ENCODE peak calls at places on chromosomes 3 and 15, in ten cellular contexts. X, Z, C, A, D, S, R, K, L and Y are unnamed samples.

GRCh38 chr3:61679103-61679502 is 117.7 kb downstream of the PTPRG start:
- DNase-seq in K (no peak), X (no peak), A (no peak), C (no peak), Z (no peak), R (no peak), L (no peak), D (no peak), S (no peak), Y (no peak)

GRCh38 chr3:188469228-188469885 is 315.4 kb downstream of the LPP start:
- DNase-seq in R (no peak), D (no peak), A (no peak), L (no peak), S (no peak), K (no peak), X (no peak), C (peak; percentile 87), Z (no peak), Y (no peak)

GRCh38 chr3:169362261-169362660 is 301.3 kb downstream of the MECOM start:
- DNase-seq in Z (no peak), A (no peak), D (no peak), X (no peak), K (peak; percentile 78), C (no peak), R (no peak), L (no peak), S (no peak), Y (no peak)

GRCh38 chr3:189267981-189268613 is 96.3 kb downstream of the TPRG1 start:
- DNase-seq in L (no peak), A (no peak), C (no peak), S (peak; percentile 9), X (no peak), R (no peak), Z (peak; percentile 36), D (no peak), K (no peak), Y (no peak)

GRCh38 chr15:70762469-70763119 is 764 bp downstream of the UACA start:
- DNase-seq in S (peak; percentile 28), X (no peak), A (peak; percentile 54), C (peak; percentile 58), L (no peak), R (no peak), Z (peak; percentile 8), D (no peak), K (peak; percentile 67), Y (no peak)

GRCh38 chr15:63048986-63049665 is 6.6 kb downstream of the TPM1 start:
- DNase-seq in S (no peak), Z (no peak), A (peak; percentile 66), R (peak; percentile 9), D (peak; percentile 50), L (peak; percentile 67), C (peak; percentile 73), X (no peak), K (peak; percentile 65), Y (no peak)

GRCh38 chr3:65604863-65605526 is 433.7 kb downstream of the MAGI1 start:
- DNase-seq in S (no peak), R (no peak), K (no peak), L (no peak), Z (no peak), C (peak; percentile 7), X (no peak), A (no peak), D (no peak), Y (peak; percentile 19)

GRCh38 chr3:4823986-4824947 is 155.0 kb upstream of the BHLHE40 start:
- DNase-seq in L (no peak), Z (no peak), D (no peak), K (no peak), S (no peak), A (no peak), C (no peak), X (no peak), R (no peak), Y (no peak)

GRCh38 chr15:40471778-40472130 is 970 bp downstream of the CHST14 start:
- DNase-seq in Z (no peak), A (no peak), X (no peak), R (no peak), S (no peak), L (no peak), K (no peak), C (no peak), D (no peak), Y (no peak)

GRCh38 chr15:91694829-91695205 is 158.7 kb upstream of the SLCO3A1 start:
- DNase-seq in S (no peak), Z (no peak), D (peak; percentile 30), C (no peak), L (no peak), R (no peak), K (peak; percentile 79), X (no peak), A (peak; percentile 74), Y (peak; percentile 37)

GRCh38 chr3:81723732-81724313 is 37.6 kb downstream of the GBE1 start:
- DNase-seq in A (no peak), R (no peak), S (no peak), K (no peak), X (no peak), D (no peak), C (peak; percentile 55), L (no peak), Z (no peak), Y (no peak)

GRCh38 chr15:51262468-51262867 is 75.9 kb downstream of the CYP19A1 start:
- DNase-seq in K (no peak), R (no peak), A (no peak), S (no peak), D (no peak), Z (no peak), L (no peak), C (no peak), X (no peak), Y (no peak)

GRCh38 chr3:195203631-195204030 is 67.3 kb downstream of the XXYLT1 start:
- DNase-seq in R (no peak), D (no peak), S (no peak), K (no peak), C (no peak), X (no peak), A (peak; percentile 31), L (no peak), Z (no peak), Y (no peak)

GRCh38 chr3:157040456-157040855 is 119.5 kb downstream of the CCNL1 start:
- DNase-seq in D (no peak), C (no peak), L (no peak), Z (no peak), R (no peak), A (no peak), S (no peak), K (no peak), X (no peak), Y (no peak)

GRCh38 chr3:87350367-87351199 is 74.2 kb upstream of the POU1F1 start:
- DNase-seq in K (peak; percentile 25), C (peak; percentile 31), Z (peak; percentile 38), A (no peak), D (no peak), S (peak; percentile 63), X (peak; percentile 4), L (no peak), R (peak; percentile 51), Y (peak; percentile 20)

GRCh38 chr15:51303462-51303861 is 34.9 kb downstream of the CYP19A1 start:
- DNase-seq in X (no peak), R (no peak), D (no peak), A (no peak), S (no peak), K (no peak), Z (no peak), L (no peak), C (no peak), Y (no peak)

GRCh38 chr3:53709256-53709655 is 137.0 kb downstream of the CHDH start:
- DNase-seq in A (peak; percentile 32), K (no peak), R (no peak), X (no peak), Z (no peak), C (no peak), L (no peak), D (no peak), S (no peak), Y (no peak)

GRCh38 chr15:73924258-73924921 is 1.9 kb upstream of the LOXL1 start:
- DNase-seq in R (no peak), X (no peak), C (peak; percentile 69), K (no peak), D (no peak), A (no peak), Z (no peak), S (no peak), L (no peak), Y (peak; percentile 73)

GRCh38 chr3:133264920-133265319 is 134.9 kb upstream of the BFSP2 start:
- DNase-seq in D (no peak), K (no peak), R (no peak), S (no peak), A (no peak), X (no peak), Z (no peak), C (no peak), L (no peak), Y (no peak)

GRCh38 chr3:51963951-51964451 is 3.3 kb downstream of the PCBP4 start:
- DNase-seq in Z (no peak), X (no peak), S (no peak), C (peak; percentile 68), L (no peak), K (no peak), D (peak; percentile 64), A (no peak), R (no peak), Y (no peak)

GRCh38 chr15:101520395-101520794 is 30.9 kb upstream of the PCSK6 start:
- DNase-seq in A (no peak), Z (no peak), K (no peak), D (peak; percentile 30), L (peak; percentile 36), C (no peak), X (no peak), R (no peak), S (no peak), Y (no peak)

GRCh38 chr3:193744822-193745684 is 152.0 kb downstream of the OPA1 start:
- DNase-seq in Z (no peak), D (no peak), S (no peak), L (no peak), R (no peak), A (no peak), C (no peak), X (no peak), K (no peak), Y (no peak)

GRCh38 chr3:116815831-116816588 is 106.4 kb downstream of the TUSC7 start:
- DNase-seq in L (no peak), S (no peak), D (no peak), X (no peak), K (peak; percentile 28), R (no peak), C (no peak), Z (no peak), A (peak; percentile 42), Y (no peak)

GRCh38 chr3:52979190-52979983 is 66.5 kb downstream of the SFMBT1 start:
- DNase-seq in R (no peak), Z (no peak), K (no peak), X (no peak), C (no peak), S (no peak), L (no peak), D (no peak), A (no peak), Y (no peak)

GRCh38 chr3:38164966-38165721 is at the start of gene OXSR1:
- DNase-seq in X (peak; percentile 93), K (peak; percentile 100), A (peak; percentile 99), R (peak; percentile 100), C (peak; percentile 98), D (peak; percentile 95), Z (peak; percentile 100), S (peak; percentile 91), L (peak; percentile 98), Y (peak; percentile 99)

GRCh38 chr3:46110701-46111493 is 83.6 kb upstream of the XCR1 start:
- DNase-seq in D (no peak), X (no peak), S (peak; percentile 25), R (peak; percentile 62), C (peak; percentile 71), A (no peak), Z (peak; percentile 61), K (peak; percentile 67), L (no peak), Y (peak; percentile 76)

GRCh38 chr15:26020871-26021270 is 157.7 kb upstream of the ATP10A start:
- DNase-seq in L (no peak), R (no peak), Z (no peak), C (no peak), A (no peak), K (no peak), D (no peak), S (no peak), X (no peak), Y (no peak)

GRCh38 chr3:86794336-86795065 is 196.4 kb downstream of the VGLL3 start:
- DNase-seq in C (peak; percentile 60), D (no peak), S (no peak), X (no peak), K (no peak), L (no peak), Z (no peak), R (no peak), A (no peak), Y (peak; percentile 26)